ENCODE peak calls at places on chromosomes 5 and 9, in seven cellular contexts. D is right lobe of liver, E is tibial nerve, S is K562, K is body of pancreas, L is prostate gland, Y is H54. V is an unnamed sample.

GRCh38 chr9:16425572-16425971 is 444.9 kb downstream of the BNC2 start:
- DNase-seq in D (no peak), E (no peak), S (no peak), K (no peak), L (no peak), Y (no peak), V (no peak)

GRCh38 chr5:73822989-73823339 is 197.0 kb downstream of the ARHGEF28 start:
- DNase-seq in D (no peak), E (no peak), S (no peak), K (peak; percentile 65), L (peak; percentile 21), Y (no peak), V (no peak)

GRCh38 chr9:136679431-136679941 is 7.8 kb downstream of the AGPAT2 start:
- DNase-seq in D (peak; percentile 82), E (peak; percentile 38), S (no peak), K (peak; percentile 73), L (peak; percentile 76), Y (no peak), V (no peak)

GRCh38 chr9:21465859-21466518 is 16.1 kb downstream of the IFNE start:
- DNase-seq in D (no peak), E (peak; percentile 25), S (no peak), K (peak; percentile 25), L (peak; percentile 18), Y (no peak), V (no peak)

GRCh38 chr5:181203093-181203711 is 1.8 kb downstream of the TRIM7 start:
- DNase-seq in D (no peak), E (no peak), S (no peak), K (peak; percentile 31), L (no peak), Y (no peak), V (peak; percentile 50)

GRCh38 chr5:65113766-65114165 is 345.0 kb downstream of the CWC27 start:
- DNase-seq in D (no peak), E (no peak), S (no peak), K (no peak), L (no peak), Y (no peak), V (no peak)

GRCh38 chr9:35774907-35775635 is 16.3 kb upstream of the NPR2 start:
- DNase-seq in D (no peak), E (no peak), S (no peak), K (peak; percentile 31), L (no peak), Y (no peak), V (no peak)

GRCh38 chr9:83511051-83511450 is 27.1 kb downstream of the FRMD3 start:
- DNase-seq in D (no peak), E (no peak), S (no peak), K (no peak), L (no peak), Y (peak; percentile 54), V (no peak)

GRCh38 chr5:148372331-148372730 is 11.4 kb upstream of the FBXO38 start:
- DNase-seq in D (no peak), E (no peak), S (no peak), K (no peak), L (no peak), Y (no peak), V (no peak)

GRCh38 chr5:150671509-150672236 is 10.6 kb downstream of the MYOZ3 start:
- DNase-seq in D (no peak), E (no peak), S (no peak), K (no peak), L (no peak), Y (no peak), V (peak; percentile 79)

GRCh38 chr9:27535701-27536118 is 6.1 kb upstream of the MOB3B start:
- DNase-seq in D (no peak), E (no peak), S (no peak), K (no peak), L (no peak), Y (no peak), V (no peak)

GRCh38 chr9:87725356-87725899 is 491 bp upstream of the CTSL start:
- DNase-seq in D (no peak), E (peak; percentile 45), S (peak; percentile 61), K (no peak), L (no peak), Y (no peak), V (no peak)

GRCh38 chr5:142823176-142823575 is 53.0 kb downstream of the ARHGAP26 start:
- DNase-seq in D (no peak), E (no peak), S (no peak), K (no peak), L (no peak), Y (no peak), V (no peak)

GRCh38 chr9:16516887-16517286 is 353.6 kb downstream of the BNC2 start:
- DNase-seq in D (no peak), E (no peak), S (no peak), K (no peak), L (no peak), Y (no peak), V (no peak)

GRCh38 chr5:76819851-76820280 is 1.0 kb downstream of the F2RL1 start:
- DNase-seq in D (peak; percentile 68), E (no peak), S (no peak), K (peak; percentile 43), L (peak; percentile 6), Y (no peak), V (peak; percentile 75)

GRCh38 chr5:159854916-159855315 is 61.4 kb upstream of the ADRA1B start:
- DNase-seq in D (no peak), E (no peak), S (no peak), K (no peak), L (no peak), Y (no peak), V (no peak)

GRCh38 chr9:19030899-19031298 is 2.1 kb downstream of the SAXO1 start:
- DNase-seq in D (no peak), E (no peak), S (no peak), K (no peak), L (no peak), Y (peak; percentile 24), V (no peak)

GRCh38 chr5:145166173-145166572 is 669.0 kb downstream of the PRELID2 start:
- DNase-seq in D (no peak), E (no peak), S (no peak), K (no peak), L (no peak), Y (no peak), V (no peak)

GRCh38 chr5:56167522-56167921 is 65.6 kb downstream of the ANKRD55 start:
- DNase-seq in D (no peak), E (no peak), S (no peak), K (no peak), L (no peak), Y (no peak), V (no peak)

GRCh38 chr5:43042626-43043399 is 2.7 kb upstream of the ANXA2R start:
- DNase-seq in D (peak; percentile 72), E (peak; percentile 67), S (peak; percentile 37), K (peak; percentile 62), L (peak; percentile 77), Y (no peak), V (peak; percentile 93)

DNA sequence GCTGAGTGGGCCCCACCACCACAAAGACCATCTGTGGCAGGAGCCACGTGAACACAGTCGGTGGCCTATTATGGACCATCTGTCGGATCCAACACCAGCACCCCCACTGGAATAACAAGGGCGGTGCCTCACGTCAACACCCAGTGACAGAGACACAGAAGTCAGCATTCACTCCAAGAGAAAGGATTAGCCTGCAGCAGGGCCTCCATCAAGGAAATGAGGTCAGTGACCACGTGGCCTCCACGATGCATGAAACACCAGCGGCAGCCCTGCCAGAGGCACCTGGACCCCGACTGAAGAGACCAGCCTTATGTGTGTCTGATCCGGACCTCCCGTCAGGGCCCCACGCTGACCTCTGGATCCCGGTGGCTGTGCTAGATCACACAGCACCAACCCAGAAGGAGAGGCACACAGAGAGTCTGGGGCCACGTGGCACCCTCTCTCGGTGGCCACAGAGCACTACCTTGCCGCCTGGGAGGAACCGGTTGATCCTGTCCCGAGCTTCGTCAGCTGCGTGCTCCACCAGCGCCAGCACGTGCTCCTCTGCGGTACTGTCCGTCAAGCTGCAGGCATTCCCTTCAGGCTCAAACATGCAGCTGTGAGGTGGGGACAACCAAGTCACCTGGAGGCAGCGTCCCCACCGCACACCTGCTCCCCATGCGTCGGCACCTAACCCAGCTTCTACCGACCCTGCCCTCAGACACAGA is 9.0 kb downstream of the BRD9 start:
- DNase-seq in D (no peak), E (no peak), S (no peak), K (no peak), L (no peak), Y (no peak), V (peak; percentile 72)
- TF ChIP-seq POLR2A in D (no peak), E (no peak), S (no peak), K (no peak), L (no peak), Y (no peak), V (no peak)

GRCh38 chr5:124087752-124088151 is 575.8 kb downstream of the CSNK1G3 start:
- DNase-seq in D (no peak), E (no peak), S (no peak), K (no peak), L (no peak), Y (no peak), V (no peak)

GRCh38 chr5:124093658-124094057 is 581.7 kb downstream of the CSNK1G3 start:
- DNase-seq in D (no peak), E (no peak), S (no peak), K (no peak), L (no peak), Y (no peak), V (no peak)

GRCh38 chr5:124088289-124089064 is 576.5 kb downstream of the CSNK1G3 start:
- DNase-seq in D (no peak), E (no peak), S (no peak), K (no peak), L (no peak), Y (no peak), V (no peak)

GRCh38 chr5:124090115-124090514 is 578.1 kb downstream of the CSNK1G3 start:
- DNase-seq in D (no peak), E (no peak), S (no peak), K (no peak), L (no peak), Y (no peak), V (no peak)
- TF ChIP-seq POLR2A in D (no peak), E (no peak), S (no peak), K (no peak), L (no peak), Y (no peak), V (no peak)

GRCh38 chr5:9604416-9604815 is 25.7 kb downstream of the TAS2R1 start:
- DNase-seq in D (no peak), E (no peak), S (no peak), K (no peak), L (no peak), Y (no peak), V (no peak)
- TF ChIP-seq POLR2A in D (no peak), E (no peak), S (no peak), K (no peak), L (no peak), Y (no peak), V (no peak)

DNA sequence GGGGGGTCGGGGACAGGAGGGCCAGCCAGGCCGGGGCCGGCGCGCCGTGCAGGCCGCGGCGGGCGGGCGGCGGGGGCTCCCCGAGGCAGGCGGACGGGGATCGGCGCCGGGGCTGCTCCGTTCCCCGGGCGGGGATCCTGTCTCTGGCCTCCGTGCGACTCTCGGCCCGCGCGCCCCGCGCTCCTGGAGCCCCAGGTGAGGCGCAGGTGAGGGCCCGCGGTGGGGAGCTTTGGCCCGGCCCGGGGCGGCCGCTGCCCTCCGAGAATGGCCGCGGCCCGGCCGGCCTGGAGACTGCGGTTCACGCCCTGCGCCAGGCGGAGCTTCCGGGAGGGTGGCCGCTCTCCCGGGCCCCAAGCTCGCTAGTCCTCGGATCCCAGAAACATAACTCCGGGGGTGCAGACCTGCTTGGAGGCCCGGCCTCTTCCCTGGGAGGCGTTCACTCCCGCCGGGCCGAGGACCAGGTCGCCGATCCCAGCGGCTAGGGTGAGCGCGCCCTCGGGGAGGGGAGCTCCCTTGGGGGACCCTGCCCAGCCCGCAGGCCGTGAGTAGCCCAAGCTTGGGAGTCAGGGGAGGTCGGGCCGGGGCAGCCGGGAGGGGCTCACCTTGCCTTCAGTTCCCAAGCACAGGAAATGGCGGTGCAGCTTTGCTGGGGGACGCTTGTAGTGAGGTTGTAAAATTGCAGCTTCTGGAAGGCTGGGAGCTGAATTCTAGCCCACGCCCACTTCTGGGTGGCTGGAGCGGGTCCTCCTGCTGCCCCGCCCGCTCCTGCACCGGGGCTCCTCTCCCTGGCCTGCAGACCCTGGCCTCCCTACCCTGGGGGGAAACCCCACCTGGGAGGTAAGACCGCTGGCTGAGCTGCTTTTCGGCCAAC is 724 bp downstream of the PPP1R26 start:
- DNase-seq in D (peak; percentile 63), E (no peak), S (peak; percentile 57), K (no peak), L (no peak), Y (peak; percentile 67), V (peak; percentile 74)
- TF ChIP-seq POLR2A in D (no peak), E (no peak), S (peak; percentile 62), K (peak; percentile 48), L (no peak), Y (peak; percentile 29), V (no peak)